ENCODE peak calls at places on chromosomes 13 and 19, in nine cellular contexts. H, W, U, X, R, N, Y, A and P are unnamed samples.

GRCh38 chr19:11279505-11280236 is 16.3 kb upstream of the TSPAN16 start:
- DNase-seq in U (no peak), X (peak; percentile 98), A (no peak), H (no peak), R (peak; percentile 53), N (no peak), W (no peak), Y (peak; percentile 73), P (no peak)

GRCh38 chr19:45097776-45098520 is 5.0 kb downstream of the PPP1R37 start:
- DNase-seq in W (no peak), X (peak; percentile 70), N (no peak), U (no peak), R (no peak), A (peak; percentile 98), H (peak; percentile 66), Y (no peak), P (no peak)

GRCh38 chr13:74570046-74570445 is 435.8 kb upstream of the KLF12 start:
- DNase-seq in H (no peak), X (no peak), U (no peak), Y (no peak), W (no peak), N (no peak), R (no peak), A (no peak), P (no peak)

GRCh38 chr19:49676136-49676689 is 858 bp upstream of the PRMT1 start:
- DNase-seq in H (peak; percentile 83), N (no peak), Y (peak; percentile 80), X (peak; percentile 88), A (peak; percentile 97), R (peak; percentile 79), W (peak; percentile 80), U (peak; percentile 90), P (no peak)

GRCh38 chr13:24911135-24911524 is 147.2 kb downstream of the RNF17 start:
- DNase-seq in N (no peak), Y (no peak), X (peak; percentile 83), R (no peak), U (no peak), A (peak; percentile 72), W (no peak), H (no peak), P (no peak)

GRCh38 chr19:944171-944567 is 18.3 kb downstream of the ARID3A start:
- DNase-seq in Y (no peak), H (no peak), N (no peak), R (no peak), X (peak; percentile 48), W (no peak), U (no peak), A (no peak), P (no peak)

GRCh38 chr19:39407644-39408391 is 1.2 kb downstream of the ZFP36 start:
- DNase-seq in N (no peak), H (no peak), Y (no peak), R (no peak), U (peak; percentile 94), X (no peak), W (no peak), A (peak; percentile 22), P (no peak)

GRCh38 chr13:31733066-31733465 is 6.3 kb upstream of the RXFP2 start:
- DNase-seq in R (no peak), Y (no peak), X (no peak), A (no peak), N (no peak), W (no peak), H (no peak), U (no peak), P (no peak)

GRCh38 chr19:43774103-43774939 is 6.5 kb downstream of the KCNN4 start:
- DNase-seq in W (peak; percentile 86), R (no peak), A (peak; percentile 56), N (no peak), H (no peak), Y (no peak), X (no peak), U (peak; percentile 83), P (no peak)
- TF ChIP-seq CTCF in W (peak; percentile 57), R (no peak), A (peak; percentile 42), N (peak; percentile 68), H (peak; percentile 52), Y (no peak), X (no peak), U (no peak), P (peak; percentile 82)

GRCh38 chr13:109274188-109274821 is 512.1 kb downstream of the IRS2 start:
- DNase-seq in H (no peak), A (peak; percentile 94), R (no peak), N (no peak), X (no peak), W (no peak), Y (no peak), U (no peak), P (no peak)

GRCh38 chr13:109276261-109276660 is 510.1 kb downstream of the IRS2 start:
- DNase-seq in W (no peak), U (no peak), X (no peak), H (no peak), N (peak; percentile 47), R (no peak), Y (no peak), A (no peak), P (no peak)

GRCh38 chr13:109275390-109275789 is 511.0 kb downstream of the IRS2 start:
- DNase-seq in H (no peak), Y (no peak), N (peak; percentile 66), W (no peak), X (no peak), R (no peak), A (no peak), U (no peak), P (no peak)

GRCh38 chr13:109273326-109273751 is 513.0 kb downstream of the IRS2 start:
- DNase-seq in W (no peak), H (no peak), X (no peak), N (no peak), Y (no peak), A (peak; percentile 88), R (no peak), U (no peak), P (no peak)

GRCh38 chr13:109275848-109276247 is 510.5 kb downstream of the IRS2 start:
- DNase-seq in Y (no peak), N (peak; percentile 60), H (no peak), R (no peak), U (no peak), A (peak; percentile 31), W (peak; percentile 15), X (peak; percentile 24), P (no peak)
- TF ChIP-seq CTCF in Y (no peak), N (peak; percentile 12), H (no peak), R (no peak), U (no peak), A (no peak), W (no peak), X (peak; percentile 18), P (no peak)

GRCh38 chr13:71879129-71879535 is 12.1 kb upstream of the DACH1 start:
- DNase-seq in N (no peak), A (no peak), U (no peak), X (peak; percentile 83), R (peak; percentile 22), W (peak; percentile 18), Y (peak; percentile 32), H (no peak), P (no peak)
- TF ChIP-seq CTCF in N (peak; percentile 46), A (peak; percentile 36), U (peak; percentile 48), X (peak; percentile 63), R (peak; percentile 51), W (peak; percentile 65), Y (peak; percentile 17), H (no peak), P (no peak)

DNA sequence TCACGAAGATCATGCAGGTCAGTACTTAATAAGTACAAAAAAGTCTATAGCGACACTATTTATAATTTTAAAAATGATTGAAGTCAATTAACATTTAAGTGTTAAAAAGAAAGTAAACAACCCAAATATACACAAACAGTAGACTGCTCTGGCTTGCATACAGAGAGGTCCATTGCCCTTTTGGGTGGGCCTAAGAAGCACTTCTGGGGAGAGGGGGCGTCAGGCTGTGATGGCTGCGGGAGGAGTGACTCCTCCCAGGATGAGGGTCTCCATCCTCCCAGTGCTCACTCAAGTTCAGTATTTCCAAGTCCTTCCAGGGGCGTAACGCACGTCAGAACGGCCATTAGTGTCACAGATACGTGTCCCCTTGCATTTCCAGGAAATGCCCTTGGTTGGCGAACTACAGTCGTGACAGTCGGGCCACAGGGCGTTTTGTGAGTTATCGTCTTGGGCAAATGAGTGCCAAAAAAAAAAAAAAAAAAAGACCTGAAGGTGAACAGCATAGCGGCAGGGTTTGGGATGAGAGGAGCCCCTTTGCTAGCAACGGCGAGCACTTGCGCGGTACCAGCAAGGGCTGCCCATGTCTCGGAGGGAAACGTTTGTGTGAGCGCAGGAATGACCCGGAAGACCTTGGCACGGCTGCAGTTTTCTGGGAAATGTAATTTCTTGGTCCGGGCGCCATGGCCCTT is at the start of gene SCGB2B2:
- DNase-seq in H (no peak), W (no peak), Y (no peak), A (no peak), X (peak; percentile 78), U (peak; percentile 82), R (no peak), N (no peak), P (no peak)
- TF ChIP-seq CTCF in H (no peak), W (no peak), Y (no peak), A (no peak), X (no peak), U (no peak), R (no peak), N (no peak), P (no peak)